ENCODE peak calls at places on chromosomes 4 and X, in nine cellular contexts. H is iris pigment epithelial cell; Y is activated CD4-positive, alpha-beta T cell treated with anti-CD3 and anti-CD28 coated beads, Interleukin-2, amount 10 ng/mL, durations not matched to agents 7 days and 5 days; C is germinal center; J is tibial artery; G is EL; B is activated naive CD4-positive, alpha-beta T cell treated with anti-CD3 and anti-CD28 coated beads, Interleukin-2, amount 50 U/mL, for 72 hours; S is neural crest cell; A is thyroid gland. Z is an unnamed sample.

GRCh38 chr4:122285285-122285684 is 93.5 kb upstream of the ADAD1 start:
- DNase-seq in H (peak; percentile 28), Y (no peak), C (no peak), J (no peak), G (peak; percentile 26), B (no peak), S (no peak), A (no peak), Z (no peak)

GRCh38 chr4:89256203-89256800 is 51.3 kb downstream of the GPRIN3 start:
- DNase-seq in H (no peak), Y (no peak), C (no peak), J (no peak), G (no peak), B (no peak), S (no peak), A (no peak), Z (no peak)

GRCh38 chrX:12065251-12065650 is 73.0 kb upstream of the FRMPD4 start:
- DNase-seq in H (peak; percentile 22), Y (no peak), C (no peak), J (no peak), G (peak; percentile 30), B (no peak), S (no peak), A (no peak), Z (no peak)

GRCh38 chr4:170089274-170089742 is 448 bp downstream of the AADAT start:
- DNase-seq in H (peak; percentile 43), Y (no peak), C (no peak), J (no peak), G (peak; percentile 32), B (no peak), S (peak; percentile 47), A (peak; percentile 21), Z (no peak)

GRCh38 chrX:42195506-42195905 is 272.2 kb upstream of the CASK start:
- DNase-seq in H (no peak), Y (no peak), C (no peak), J (no peak), G (no peak), B (no peak), S (no peak), A (no peak), Z (no peak)

GRCh38 chr4:181874582-181874981 is 368.6 kb upstream of the TENM3 start:
- DNase-seq in H (no peak), Y (no peak), C (no peak), J (no peak), G (no peak), B (no peak), S (no peak), A (no peak), Z (no peak)

GRCh38 chr4:169225058-169225751 is 45.6 kb downstream of the SH3RF1 start:
- DNase-seq in H (peak; percentile 97), Y (no peak), C (no peak), J (no peak), G (peak; percentile 94), B (no peak), S (no peak), A (no peak), Z (no peak)

GRCh38 chr4:174592985-174593335 is 70.7 kb upstream of the HPGD start:
- DNase-seq in H (peak; percentile 68), Y (no peak), C (no peak), J (no peak), G (peak; percentile 15), B (no peak), S (no peak), A (no peak), Z (no peak)

GRCh38 chrX:119801253-119802221 is 10.1 kb upstream of the RPL39 start:
- DNase-seq in H (no peak), Y (no peak), C (no peak), J (no peak), G (no peak), B (no peak), S (no peak), A (no peak), Z (no peak)

GRCh38 chr4:121189811-121190210 is 25.7 kb upstream of the TNIP3 start:
- DNase-seq in H (no peak), Y (peak; percentile 71), C (no peak), J (no peak), G (no peak), B (no peak), S (no peak), A (no peak), Z (no peak)

GRCh38 chrX:75784689-75785491 is at the start of gene MAGEE2:
- DNase-seq in H (no peak), Y (no peak), C (no peak), J (no peak), G (no peak), B (no peak), S (no peak), A (peak; percentile 5), Z (peak; percentile 30)

GRCh38 chrX:134886201-134886600 is 104.6 kb upstream of the SMIM10 start:
- DNase-seq in H (peak; percentile 40), Y (no peak), C (no peak), J (no peak), G (peak; percentile 11), B (no peak), S (no peak), A (no peak), Z (no peak)

GRCh38 chrX:68433155-68433980 is at the start of gene OPHN1:
- DNase-seq in H (peak; percentile 76), Y (no peak), C (no peak), J (peak; percentile 72), G (peak; percentile 85), B (no peak), S (peak; percentile 39), A (peak; percentile 81), Z (peak; percentile 67)

Z was measured in hypothalamus.